ENCODE peak calls at places on chromosomes 4 and X, in four cellular contexts. S, C, K and W are unnamed samples.

GRCh38 chrX:103362504-103362903 is 6.2 kb downstream of the TCEAL9 start:
- DNase-seq in K (no peak), S (no peak), C (no peak), W (no peak)

GRCh38 chr4:13264126-13264525 is 220.0 kb downstream of the RAB28 start:
- DNase-seq in K (no peak), C (no peak), S (no peak), W (no peak)

GRCh38 chr4:41156574-41156973 is 57.8 kb downstream of the APBB2 start:
- DNase-seq in C (peak), K (no peak), S (no peak), W (no peak)

GRCh38 chr4:91837608-91838029 is 466.1 kb upstream of the GRID2 start:
- DNase-seq in K (no peak), S (no peak), C (no peak), W (no peak)

GRCh38 chr4:56026596-56026995 is 77.9 kb downstream of the CEP135 start:
- DNase-seq in K (no peak), C (no peak), S (no peak), W (no peak)

GRCh38 chr4:142817442-142817841 is 28.7 kb downstream of the INPP4B start:
- DNase-seq in C (peak), S (no peak), K (no peak), W (peak)

GRCh38 chr4:60579335-60579734 is 620.8 kb upstream of the ADGRL3 start:
- DNase-seq in S (no peak), C (no peak), K (no peak), W (no peak)

GRCh38 chr4:7857238-7857701 is 82.4 kb downstream of the AFAP1 start:
- DNase-seq in S (no peak), K (no peak), C (peak), W (no peak)

GRCh38 chr4:18039113-18039512 is 17.6 kb upstream of the LCORL start:
- DNase-seq in K (no peak), S (no peak), C (no peak), W (no peak)

GRCh38 chr4:5746829-5747745 is 36.1 kb downstream of the EVC start:
- DNase-seq in C (no peak), S (no peak), K (no peak), W (no peak)

GRCh38 chr4:128635141-128635911 is 174.2 kb upstream of the JADE1 start:
- DNase-seq in S (peak), C (no peak), K (no peak), W (no peak)

GRCh38 chr4:141713185-141713584 is 76.8 kb downstream of the IL15 start:
- DNase-seq in S (no peak), K (no peak), C (no peak), W (no peak)

GRCh38 chrX:31440546-31440945 is 368.7 kb upstream of the FTHL17 start:
- DNase-seq in C (no peak), K (no peak), S (no peak), W (no peak)

GRCh38 chr4:38574559-38575333 is 89.3 kb upstream of the KLF3 start:
- DNase-seq in K (no peak), S (no peak), C (no peak), W (no peak)

GRCh38 chr4:127832585-127832984 is 48.1 kb upstream of the PLK4 start:
- DNase-seq in K (no peak), C (no peak), S (no peak), W (no peak)

GRCh38 chrX:18119856-18120255 is 100.8 kb downstream of the BEND2 start:
- DNase-seq in S (peak), K (no peak), C (no peak), W (no peak)

GRCh38 chr4:161728929-161729328 is 434.9 kb downstream of the FSTL5 start:
- DNase-seq in C (no peak), K (no peak), S (no peak), W (no peak)

GRCh38 chr4:129561886-129562285 is 465.9 kb downstream of the C4orf33 start:
- DNase-seq in C (no peak), K (no peak), S (no peak), W (no peak)

GRCh38 chrX:71996826-71997225 is 86.2 kb downstream of the NHSL2 start:
- DNase-seq in K (no peak), C (peak), S (peak), W (no peak)

GRCh38 chr4:79141530-79141929 is 184.3 kb downstream of the NAA11 start:
- DNase-seq in C (no peak), K (no peak), S (peak), W (no peak)

GRCh38 chr4:127997534-127998388 is 32.6 kb downstream of the ABHD18 start:
- DNase-seq in C (no peak), K (no peak), S (no peak), W (no peak)

GRCh38 chrX:13699183-13699826 is 10.4 kb downstream of the RAB9A start:
- DNase-seq in S (no peak), K (no peak), C (no peak), W (no peak)

GRCh38 chr4:6855692-6856297 is 53.8 kb upstream of the TBC1D14 start:
- DNase-seq in C (peak), S (no peak), K (no peak), W (no peak)

GRCh38 chrX:53421772-53422090 is 723 bp downstream of the SMC1A start:
- DNase-seq in C (no peak), K (no peak), S (no peak), W (no peak)

GRCh38 chrX:101619336-101619735 is 1.5 kb upstream of the ARMCX6 start:
- DNase-seq in C (no peak), S (peak), K (no peak), W (no peak)